ENCODE peak calls at places on chromosomes 11 and 22, in ten cellular contexts. One of them, this sample, is unnamed. For H3K9me3, the result is how much of the 10 kb centered on the place peaks cover.

GRCh38 chr11:1832181-1832988 is 2.4 kb upstream of the SYT8 start:
- DNase-seq in CD8-positive, alpha-beta memory T cell: peak
- DNase-seq in fibroblast of lung: peak
- DNase-seq in psoas muscle: peak
- DNase-seq in suprapubic skin: no peak
- DNase-seq in stomach: peak
- DNase-seq in aorta: peak
- DNase-seq in cardiac muscle cell: peak
- DNase-seq in neuronal stem cell: peak
- DNase-seq in transverse colon: peak
- DNase-seq in this sample: no peak

GRCh38 chr11:130891326-130891725 is 25.0 kb downstream of the SNX19 start:
- DNase-seq in CD8-positive, alpha-beta memory T cell: no peak
- DNase-seq in fibroblast of lung: peak
- DNase-seq in psoas muscle: no peak
- DNase-seq in suprapubic skin: no peak
- DNase-seq in stomach: no peak
- DNase-seq in aorta: no peak
- DNase-seq in cardiac muscle cell: peak
- DNase-seq in neuronal stem cell: no peak
- DNase-seq in transverse colon: no peak
- DNase-seq in this sample: no peak

GRCh38 chr11:109604506-109604905 is 182.5 kb downstream of the C11orf87 start:
- DNase-seq in CD8-positive, alpha-beta memory T cell: no peak
- DNase-seq in fibroblast of lung: peak
- DNase-seq in psoas muscle: no peak
- DNase-seq in suprapubic skin: no peak
- DNase-seq in stomach: no peak
- DNase-seq in aorta: no peak
- DNase-seq in cardiac muscle cell: peak
- DNase-seq in neuronal stem cell: no peak
- DNase-seq in transverse colon: no peak
- DNase-seq in this sample: no peak

GRCh38 chr11:133945087-133945974 is 11.4 kb downstream of the IGSF9B start:
- DNase-seq in CD8-positive, alpha-beta memory T cell: peak
- DNase-seq in fibroblast of lung: no peak
- DNase-seq in psoas muscle: no peak
- DNase-seq in suprapubic skin: no peak
- DNase-seq in stomach: no peak
- DNase-seq in aorta: no peak
- DNase-seq in cardiac muscle cell: peak
- DNase-seq in neuronal stem cell: no peak
- DNase-seq in transverse colon: no peak
- DNase-seq in this sample: no peak

GRCh38 chr11:75677275-75677674 is 8.4 kb upstream of the MAP6 start:
- DNase-seq in CD8-positive, alpha-beta memory T cell: no peak
- DNase-seq in fibroblast of lung: no peak
- DNase-seq in psoas muscle: no peak
- DNase-seq in suprapubic skin: no peak
- DNase-seq in stomach: no peak
- DNase-seq in aorta: no peak
- DNase-seq in cardiac muscle cell: no peak
- DNase-seq in neuronal stem cell: no peak
- DNase-seq in transverse colon: no peak
- DNase-seq in this sample: no peak

GRCh38 chr11:113778111-113778910 is 1.3 kb upstream of the CLDN25 start:
- DNase-seq in CD8-positive, alpha-beta memory T cell: no peak
- DNase-seq in fibroblast of lung: no peak
- DNase-seq in psoas muscle: peak
- DNase-seq in suprapubic skin: no peak
- DNase-seq in stomach: peak
- DNase-seq in aorta: no peak
- DNase-seq in cardiac muscle cell: peak
- DNase-seq in neuronal stem cell: no peak
- DNase-seq in transverse colon: no peak
- DNase-seq in this sample: no peak

GRCh38 chr11:126317681-126318641 is 14.1 kb downstream of the DCPS start:
- DNase-seq in CD8-positive, alpha-beta memory T cell: peak
- DNase-seq in fibroblast of lung: peak
- DNase-seq in psoas muscle: peak
- DNase-seq in suprapubic skin: peak
- DNase-seq in stomach: no peak
- DNase-seq in aorta: peak
- DNase-seq in cardiac muscle cell: peak
- DNase-seq in neuronal stem cell: no peak
- DNase-seq in transverse colon: peak
- DNase-seq in this sample: no peak

GRCh38 chr11:45392621-45393183 is 106.6 kb upstream of the SYT13 start:
- DNase-seq in CD8-positive, alpha-beta memory T cell: no peak
- DNase-seq in fibroblast of lung: no peak
- DNase-seq in psoas muscle: no peak
- DNase-seq in suprapubic skin: no peak
- DNase-seq in stomach: no peak
- DNase-seq in aorta: peak
- DNase-seq in cardiac muscle cell: no peak
- DNase-seq in neuronal stem cell: no peak
- DNase-seq in transverse colon: no peak
- DNase-seq in this sample: no peak

GRCh38 chr11:12756867-12757266 is 82.6 kb downstream of the TEAD1 start:
- DNase-seq in CD8-positive, alpha-beta memory T cell: no peak
- DNase-seq in fibroblast of lung: no peak
- DNase-seq in psoas muscle: no peak
- DNase-seq in suprapubic skin: no peak
- DNase-seq in stomach: no peak
- DNase-seq in aorta: no peak
- DNase-seq in cardiac muscle cell: no peak
- DNase-seq in neuronal stem cell: no peak
- DNase-seq in transverse colon: no peak
- DNase-seq in this sample: no peak

GRCh38 chr11:12756101-12756500 is 81.9 kb downstream of the TEAD1 start:
- DNase-seq in CD8-positive, alpha-beta memory T cell: no peak
- DNase-seq in fibroblast of lung: no peak
- DNase-seq in psoas muscle: no peak
- DNase-seq in suprapubic skin: no peak
- DNase-seq in stomach: no peak
- DNase-seq in aorta: no peak
- DNase-seq in cardiac muscle cell: no peak
- DNase-seq in neuronal stem cell: no peak
- DNase-seq in transverse colon: no peak
- DNase-seq in this sample: no peak

GRCh38 chr11:12755510-12755909 is 81.3 kb downstream of the TEAD1 start:
- DNase-seq in CD8-positive, alpha-beta memory T cell: no peak
- DNase-seq in fibroblast of lung: no peak
- DNase-seq in psoas muscle: no peak
- DNase-seq in suprapubic skin: no peak
- DNase-seq in stomach: no peak
- DNase-seq in aorta: no peak
- DNase-seq in cardiac muscle cell: no peak
- DNase-seq in neuronal stem cell: no peak
- DNase-seq in transverse colon: no peak
- DNase-seq in this sample: no peak

GRCh38 chr11:12752868-12753267 is 78.6 kb downstream of the TEAD1 start:
- DNase-seq in CD8-positive, alpha-beta memory T cell: no peak
- DNase-seq in fibroblast of lung: no peak
- DNase-seq in psoas muscle: no peak
- DNase-seq in suprapubic skin: no peak
- DNase-seq in stomach: no peak
- DNase-seq in aorta: no peak
- DNase-seq in cardiac muscle cell: no peak
- DNase-seq in neuronal stem cell: no peak
- DNase-seq in transverse colon: no peak
- DNase-seq in this sample: no peak

GRCh38 chr11:12754582-12755250 is 80.5 kb downstream of the TEAD1 start:
- DNase-seq in CD8-positive, alpha-beta memory T cell: no peak
- DNase-seq in fibroblast of lung: no peak
- DNase-seq in psoas muscle: no peak
- DNase-seq in suprapubic skin: no peak
- DNase-seq in stomach: no peak
- DNase-seq in aorta: no peak
- DNase-seq in cardiac muscle cell: no peak
- DNase-seq in neuronal stem cell: no peak
- DNase-seq in transverse colon: peak
- DNase-seq in this sample: no peak
- H3K9me3 ChIP-seq in CD8-positive, alpha-beta memory T cell: under half
- H3K9me3 ChIP-seq in fibroblast of lung: under half
- H3K9me3 ChIP-seq in psoas muscle: under half
- H3K9me3 ChIP-seq in suprapubic skin: under half
- H3K9me3 ChIP-seq in stomach: under half
- H3K9me3 ChIP-seq in aorta: under half
- H3K9me3 ChIP-seq in cardiac muscle cell: under half
- H3K9me3 ChIP-seq in neuronal stem cell: under half
- H3K9me3 ChIP-seq in transverse colon: under half
- H3K9me3 ChIP-seq in this sample: under half

DNA sequence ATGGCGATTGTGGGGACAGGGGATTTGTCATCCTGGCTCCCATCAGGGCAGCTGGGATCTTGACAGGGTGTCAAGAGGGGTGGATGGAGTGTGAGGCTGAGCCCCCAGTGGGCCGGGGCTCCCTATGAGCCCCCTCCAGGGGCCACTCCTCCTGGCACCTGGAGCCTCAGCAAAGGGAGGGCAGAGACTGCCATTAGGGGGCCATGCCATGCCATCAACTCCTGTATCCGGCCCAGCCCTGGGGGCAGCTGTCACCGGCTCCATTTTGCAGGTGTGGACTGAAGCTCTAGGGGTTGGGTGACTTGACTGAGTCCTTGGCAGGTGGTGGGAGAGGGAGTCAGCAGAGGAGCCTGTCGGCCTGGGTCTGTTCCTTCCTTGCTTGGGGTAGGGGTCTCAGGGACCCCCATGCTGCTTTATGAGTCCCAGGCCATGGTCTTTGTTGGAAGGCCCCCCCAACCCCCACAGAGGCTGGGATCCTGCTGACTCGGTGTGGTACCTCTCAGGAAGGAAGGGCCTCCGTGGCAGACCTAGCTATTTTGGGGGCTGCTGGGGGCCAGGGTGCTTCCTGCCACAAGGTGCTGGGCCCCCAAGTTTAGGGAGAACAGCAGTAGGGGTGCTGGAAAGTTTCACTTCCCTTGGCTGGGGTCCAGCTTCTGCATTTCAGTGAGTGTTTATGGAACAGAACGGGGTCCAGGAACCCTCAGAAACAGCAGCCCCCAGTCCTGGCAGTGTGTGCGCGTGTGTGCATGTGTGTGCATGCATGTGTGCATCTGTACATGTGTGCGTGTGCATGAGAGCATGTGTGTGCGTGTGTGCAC is 1.5 kb downstream of the ACY3 start:
- DNase-seq in CD8-positive, alpha-beta memory T cell: no peak
- DNase-seq in fibroblast of lung: no peak
- DNase-seq in psoas muscle: no peak
- DNase-seq in suprapubic skin: no peak
- DNase-seq in stomach: no peak
- DNase-seq in aorta: peak
- DNase-seq in cardiac muscle cell: no peak
- DNase-seq in neuronal stem cell: no peak
- DNase-seq in transverse colon: no peak
- DNase-seq in this sample: no peak
- H3K27ac ChIP-seq in CD8-positive, alpha-beta memory T cell: no peak
- H3K27ac ChIP-seq in fibroblast of lung: no peak
- H3K27ac ChIP-seq in psoas muscle: no peak
- H3K27ac ChIP-seq in suprapubic skin: no peak
- H3K27ac ChIP-seq in stomach: no peak
- H3K27ac ChIP-seq in aorta: no peak
- H3K27ac ChIP-seq in cardiac muscle cell: no peak
- H3K27ac ChIP-seq in neuronal stem cell: no peak
- H3K27ac ChIP-seq in transverse colon: no peak
- H3K27ac ChIP-seq in this sample: no peak

GRCh38 chr11:69113646-69114340 is 41.9 kb upstream of the SMIM38 start:
- DNase-seq in CD8-positive, alpha-beta memory T cell: no peak
- DNase-seq in fibroblast of lung: no peak
- DNase-seq in psoas muscle: no peak
- DNase-seq in suprapubic skin: no peak
- DNase-seq in stomach: no peak
- DNase-seq in aorta: peak
- DNase-seq in cardiac muscle cell: no peak
- DNase-seq in neuronal stem cell: no peak
- DNase-seq in transverse colon: no peak
- DNase-seq in this sample: no peak
- H3K9me3 ChIP-seq in CD8-positive, alpha-beta memory T cell: under half
- H3K9me3 ChIP-seq in fibroblast of lung: under half
- H3K9me3 ChIP-seq in psoas muscle: under half
- H3K9me3 ChIP-seq in suprapubic skin: under half
- H3K9me3 ChIP-seq in stomach: under half
- H3K9me3 ChIP-seq in aorta: under half
- H3K9me3 ChIP-seq in cardiac muscle cell: under half
- H3K9me3 ChIP-seq in neuronal stem cell: under half
- H3K9me3 ChIP-seq in transverse colon: under half
- H3K9me3 ChIP-seq in this sample: under half

GRCh38 chr22:30863161-30863833 is 105.3 kb downstream of the MORC2 start:
- DNase-seq in CD8-positive, alpha-beta memory T cell: no peak
- DNase-seq in fibroblast of lung: no peak
- DNase-seq in psoas muscle: no peak
- DNase-seq in suprapubic skin: peak
- DNase-seq in stomach: peak
- DNase-seq in aorta: peak
- DNase-seq in cardiac muscle cell: peak
- DNase-seq in neuronal stem cell: no peak
- DNase-seq in transverse colon: no peak
- DNase-seq in this sample: no peak

GRCh38 chr22:30860176-30861105 is 108.1 kb downstream of the MORC2 start:
- DNase-seq in CD8-positive, alpha-beta memory T cell: no peak
- DNase-seq in fibroblast of lung: no peak
- DNase-seq in psoas muscle: no peak
- DNase-seq in suprapubic skin: peak
- DNase-seq in stomach: peak
- DNase-seq in aorta: peak
- DNase-seq in cardiac muscle cell: no peak
- DNase-seq in neuronal stem cell: no peak
- DNase-seq in transverse colon: no peak
- DNase-seq in this sample: no peak

GRCh38 chr22:30861131-30861530 is 107.4 kb downstream of the MORC2 start:
- DNase-seq in CD8-positive, alpha-beta memory T cell: no peak
- DNase-seq in fibroblast of lung: no peak
- DNase-seq in psoas muscle: no peak
- DNase-seq in suprapubic skin: no peak
- DNase-seq in stomach: peak
- DNase-seq in aorta: peak
- DNase-seq in cardiac muscle cell: no peak
- DNase-seq in neuronal stem cell: no peak
- DNase-seq in transverse colon: no peak
- DNase-seq in this sample: no peak

GRCh38 chr22:30859714-30860095 is 108.9 kb downstream of the MORC2 start:
- DNase-seq in CD8-positive, alpha-beta memory T cell: no peak
- DNase-seq in fibroblast of lung: no peak
- DNase-seq in psoas muscle: no peak
- DNase-seq in suprapubic skin: peak
- DNase-seq in stomach: no peak
- DNase-seq in aorta: peak
- DNase-seq in cardiac muscle cell: no peak
- DNase-seq in neuronal stem cell: no peak
- DNase-seq in transverse colon: no peak
- DNase-seq in this sample: no peak

DNA sequence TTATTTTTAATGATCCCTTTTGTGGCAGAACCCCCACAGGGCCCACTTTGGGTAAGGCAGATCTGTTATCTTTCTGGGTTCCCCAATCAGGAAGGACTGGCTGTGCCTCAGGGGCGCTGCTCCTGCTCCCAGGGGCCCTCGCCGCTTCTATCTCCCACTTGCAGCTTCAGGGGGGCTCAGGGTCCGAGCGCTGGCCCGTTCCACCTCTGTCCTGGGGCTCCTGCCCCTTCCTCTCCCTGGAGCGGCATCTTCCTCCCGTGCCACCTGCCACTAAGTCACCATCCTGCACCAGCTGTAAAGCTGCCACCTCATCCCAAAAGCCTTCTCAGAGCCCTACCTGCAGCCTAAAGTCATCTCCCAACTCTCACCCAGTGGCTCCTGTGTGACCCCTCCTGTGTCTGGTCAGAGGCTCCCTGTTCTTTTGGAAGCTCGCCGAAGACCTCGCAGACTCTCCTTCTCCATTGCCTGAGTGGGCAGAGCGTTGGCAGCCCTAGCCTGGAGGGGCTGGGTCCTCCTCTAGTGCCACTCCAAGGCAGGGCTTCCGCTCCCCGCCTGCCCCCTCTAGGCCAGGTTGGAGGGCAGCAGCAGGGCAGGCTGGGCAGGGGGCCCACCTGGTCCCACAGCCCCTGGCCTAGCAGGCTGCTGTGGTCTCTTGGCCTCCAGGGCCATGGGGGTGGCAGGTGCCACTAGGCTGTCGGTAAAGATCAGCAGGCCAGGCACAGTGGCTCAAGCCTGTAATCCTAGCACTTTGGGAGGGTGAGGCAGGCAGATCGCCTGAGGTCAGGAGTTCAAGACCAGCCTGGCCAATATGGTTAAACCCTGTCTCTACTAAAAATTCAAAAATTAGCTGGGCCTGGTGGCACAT is 106.7 kb downstream of the MORC2 start:
- DNase-seq in CD8-positive, alpha-beta memory T cell: no peak
- DNase-seq in fibroblast of lung: no peak
- DNase-seq in psoas muscle: no peak
- DNase-seq in suprapubic skin: peak
- DNase-seq in stomach: peak
- DNase-seq in aorta: peak
- DNase-seq in cardiac muscle cell: no peak
- DNase-seq in neuronal stem cell: no peak
- DNase-seq in transverse colon: no peak
- DNase-seq in this sample: peak
- H3K27ac ChIP-seq in CD8-positive, alpha-beta memory T cell: no peak
- H3K27ac ChIP-seq in fibroblast of lung: no peak
- H3K27ac ChIP-seq in psoas muscle: no peak
- H3K27ac ChIP-seq in suprapubic skin: no peak
- H3K27ac ChIP-seq in stomach: no peak
- H3K27ac ChIP-seq in aorta: no peak
- H3K27ac ChIP-seq in cardiac muscle cell: no peak
- H3K27ac ChIP-seq in neuronal stem cell: no peak
- H3K27ac ChIP-seq in transverse colon: no peak
- H3K27ac ChIP-seq in this sample: no peak

This sample was measured in vagina.